ENCODE peak calls at places on chromosomes 13 and 19, in nine cellular contexts. E, Y, W, M, Z, P, G, H and R are unnamed samples.

GRCh38 chr13:92694047-92694446 is 532.6 kb upstream of the GPC6 start:
- DNase-seq in P (no peak), M (no peak), Z (no peak), E (no peak), H (no peak), W (no peak), Y (no peak), G (no peak), R (no peak)

GRCh38 chr19:49880162-49880869 is 2.8 kb downstream of the TBC1D17 start:
- DNase-seq in E (no peak), Y (no peak), M (no peak), W (no peak), P (no peak), Z (no peak), H (no peak), G (no peak), R (no peak)

GRCh38 chr19:34500656-34501120 is 19.1 kb downstream of the WTIP start:
- DNase-seq in H (no peak), Y (no peak), Z (no peak), E (no peak), M (no peak), P (peak; percentile 53), W (no peak), G (no peak), R (no peak)

GRCh38 chr13:111363121-111363520 is 42.7 kb downstream of the TEX29 start:
- DNase-seq in Y (no peak), H (no peak), E (no peak), P (no peak), M (no peak), Z (no peak), G (no peak), W (no peak), R (no peak)

GRCh38 chr13:109479991-109480696 is 306.2 kb downstream of the IRS2 start:
- DNase-seq in Z (no peak), M (no peak), P (no peak), W (no peak), H (no peak), E (peak; percentile 74), Y (peak; percentile 19), G (no peak), R (peak; percentile 31)

GRCh38 chr13:35512271-35512920 is 35.9 kb upstream of the MAB21L1 start:
- DNase-seq in Y (no peak), E (peak; percentile 96), P (peak; percentile 62), Z (no peak), M (no peak), W (no peak), G (no peak), H (peak; percentile 16), R (peak; percentile 99)

GRCh38 chr13:25286308-25286968 is 850 bp downstream of the MTMR6 start:
- DNase-seq in Y (peak; percentile 37), G (no peak), H (no peak), E (peak; percentile 63), M (peak; percentile 37), P (no peak), W (no peak), Z (peak; percentile 47), R (peak; percentile 40)

GRCh38 chr19:343941-344624 is 513 bp downstream of the MIER2 start:
- DNase-seq in P (no peak), E (peak; percentile 34), Y (peak; percentile 53), H (no peak), W (no peak), M (peak; percentile 49), G (peak; percentile 43), Z (peak; percentile 81), R (peak; percentile 14)

GRCh38 chr19:16324064-16324383 is 602 bp upstream of the KLF2 start:
- DNase-seq in P (no peak), E (no peak), M (no peak), H (no peak), Z (no peak), G (no peak), Y (no peak), W (no peak), R (no peak)

GRCh38 chr19:44694184-44694579 is 4.8 kb upstream of the CEACAM16 start:
- DNase-seq in P (no peak), Y (no peak), Z (no peak), E (peak; percentile 19), H (no peak), W (no peak), M (no peak), G (no peak), R (no peak)

GRCh38 chr19:17530586-17530985 is 19.1 kb downstream of the PGLS start:
- DNase-seq in W (no peak), Z (no peak), E (no peak), Y (no peak), G (no peak), P (no peak), M (no peak), H (no peak), R (no peak)

GRCh38 chr13:99659234-99659633 is 158.0 kb downstream of the TM9SF2 start:
- DNase-seq in Y (peak; percentile 35), E (no peak), M (no peak), W (no peak), Z (peak; percentile 21), G (no peak), H (no peak), P (no peak), R (no peak)

GRCh38 chr13:41302743-41303142 is 8.3 kb upstream of the NAA16 start:
- DNase-seq in W (no peak), E (no peak), M (no peak), H (no peak), P (no peak), Y (no peak), G (no peak), Z (no peak), R (no peak)

GRCh38 chr13:37736040-37736439 is 133.5 kb downstream of the TRPC4 start:
- DNase-seq in P (no peak), H (no peak), G (no peak), W (no peak), M (no peak), E (no peak), Z (peak; percentile 66), Y (no peak), R (no peak)

GRCh38 chr19:6274756-6275155 is 5.0 kb downstream of the MLLT1 start:
- DNase-seq in Y (no peak), H (no peak), W (no peak), Z (no peak), M (no peak), G (no peak), P (peak; percentile 73), E (no peak), R (no peak)

GRCh38 chr19:48006762-48007161 is 12.3 kb downstream of the ELSPBP1 start:
- DNase-seq in H (no peak), Z (no peak), M (no peak), W (no peak), E (peak; percentile 6), G (no peak), P (no peak), Y (no peak), R (no peak)
- TF ChIP-seq CTCF in H (no peak), Z (peak; percentile 25), M (no peak), W (no peak), E (peak; percentile 8), G (no peak), P (no peak), Y (no peak), R (no peak)

GRCh38 chr13:77565635-77566034 is 30.1 kb downstream of the SCEL start:
- DNase-seq in P (no peak), E (peak; percentile 64), W (no peak), M (peak; percentile 12), Y (peak; percentile 53), G (no peak), H (no peak), Z (peak; percentile 39), R (peak; percentile 23)
- TF ChIP-seq CTCF in P (peak; percentile 16), E (peak; percentile 39), W (peak; percentile 67), M (peak; percentile 17), Y (peak; percentile 62), G (no peak), H (peak; percentile 54), Z (peak; percentile 65), R (peak; percentile 59)

GRCh38 chr19:41753159-41753558 is 2.2 kb upstream of the CEACAM6 start:
- DNase-seq in W (no peak), E (peak; percentile 43), M (peak; percentile 77), Y (no peak), H (no peak), Z (peak; percentile 50), P (no peak), G (no peak), R (peak; percentile 3)
- TF ChIP-seq CTCF in W (peak; percentile 62), E (peak; percentile 80), M (peak; percentile 86), Y (peak; percentile 73), H (peak; percentile 56), Z (peak; percentile 69), P (peak; percentile 43), G (peak; percentile 49), R (peak; percentile 57)

GRCh38 chr13:26629260-26629659 is 71.8 kb downstream of the WASF3 start:
- DNase-seq in P (no peak), Y (no peak), M (no peak), Z (no peak), E (peak; percentile 39), W (no peak), H (no peak), G (no peak), R (no peak)
- TF ChIP-seq CTCF in P (no peak), Y (no peak), M (no peak), Z (peak; percentile 7), E (peak; percentile 19), W (no peak), H (peak; percentile 6), G (no peak), R (peak; percentile 6)

GRCh38 chr19:39499932-39500331 is 1.2 kb downstream of the DLL3 start:
- DNase-seq in Z (no peak), H (no peak), P (no peak), Y (no peak), G (no peak), E (no peak), W (no peak), M (no peak), R (no peak)

GRCh38 chr19:39499082-39499642 is 415 bp downstream of the DLL3 start:
- DNase-seq in M (peak; percentile 53), Z (peak; percentile 62), P (no peak), H (no peak), Y (peak; percentile 58), G (no peak), E (peak; percentile 13), W (no peak), R (no peak)

GRCh38 chr19:39496063-39496462 is 2.7 kb upstream of the DLL3 start:
- DNase-seq in P (no peak), E (no peak), G (no peak), H (no peak), Y (no peak), Z (no peak), M (no peak), W (no peak), R (no peak)

GRCh38 chr19:39498262-39499081 is at the start of gene DLL3:
- DNase-seq in H (no peak), G (no peak), Y (peak; percentile 22), M (peak; percentile 33), P (no peak), W (no peak), Z (peak; percentile 34), E (no peak), R (no peak)

GRCh38 chr19:39497850-39498261 is 891 bp upstream of the DLL3 start:
- DNase-seq in E (no peak), G (no peak), H (no peak), M (peak; percentile 81), P (no peak), W (no peak), Z (peak; percentile 89), Y (peak; percentile 77), R (peak; percentile 43)
- TF ChIP-seq CTCF in E (peak; percentile 11), G (no peak), H (peak; percentile 46), M (no peak), P (peak; percentile 29), W (peak; percentile 47), Z (peak; percentile 57), Y (peak; percentile 33), R (peak; percentile 42)